ENCODE peak calls at places on chromosomes 7 and 10, in six cellular contexts. U is adrenal gland, F is body of pancreas, O is nephron progenitor cell, J is dorsolateral prefrontal cortex, I is Calu3. P is an unnamed sample.

GRCh38 chr10:11782793-11783557 is 40.2 kb upstream of the PROSER2 start:
- DNase-seq in U (no peak), F (peak), O (peak), J (no peak), I (peak), P (no peak)

GRCh38 chr10:113007821-113008220 is 57.8 kb downstream of the TCF7L2 start:
- DNase-seq in U (no peak), F (no peak), O (no peak), J (no peak), I (no peak), P (no peak)

GRCh38 chr7:134246347-134246746 is 70.4 kb downstream of the SLC35B4 start:
- DNase-seq in U (no peak), F (no peak), O (no peak), J (no peak), I (no peak), P (no peak)

GRCh38 chr10:104309980-104310978 is 28.0 kb downstream of the ITPRIP start:
- DNase-seq in U (peak), F (peak), O (no peak), J (no peak), I (no peak), P (no peak)

GRCh38 chr10:16381083-16381482 is 55.7 kb upstream of the PTER start:
- DNase-seq in U (no peak), F (no peak), O (no peak), J (no peak), I (peak), P (no peak)

GRCh38 chr7:134130124-134130523 is 3.0 kb downstream of the LRGUK start:
- DNase-seq in U (no peak), F (no peak), O (no peak), J (no peak), I (no peak), P (no peak)

GRCh38 chr7:34396437-34397064 is 261.5 kb upstream of the NPSR1 start:
- DNase-seq in U (no peak), F (no peak), O (no peak), J (no peak), I (no peak), P (no peak)

GRCh38 chr10:71836594-71836970 is 14.5 kb downstream of the PSAP start:
- DNase-seq in U (no peak), F (no peak), O (no peak), J (no peak), I (no peak), P (no peak)

GRCh38 chr10:6068422-6068821 is 6.3 kb upstream of the IL2RA start:
- DNase-seq in U (no peak), F (peak), O (no peak), J (no peak), I (no peak), P (no peak)

GRCh38 chr7:2379821-2380450 is 23.5 kb upstream of the CHST12 start:
- DNase-seq in U (no peak), F (no peak), O (no peak), J (no peak), I (no peak), P (no peak)

GRCh38 chr10:96842896-96843723 is 11.0 kb downstream of the LCOR start:
- DNase-seq in U (no peak), F (no peak), O (no peak), J (no peak), I (no peak), P (no peak)

GRCh38 chr10:118587881-118588651 is 7.4 kb downstream of the PRLHR start:
- DNase-seq in U (no peak), F (no peak), O (no peak), J (no peak), I (no peak), P (no peak)

GRCh38 chr10:43754569-43755260 is 106.0 kb upstream of the ZNF32 start:
- DNase-seq in U (no peak), F (no peak), O (no peak), J (no peak), I (no peak), P (no peak)

GRCh38 chr10:8211631-8212030 is 157.1 kb downstream of the GATA3 start:
- DNase-seq in U (no peak), F (no peak), O (no peak), J (no peak), I (no peak), P (no peak)

GRCh38 chr10:5604236-5604925 is 62.0 kb downstream of the ASB13 start:
- DNase-seq in U (no peak), F (no peak), O (no peak), J (no peak), I (no peak), P (no peak)

GRCh38 chr7:3439333-3440030 is 138.4 kb downstream of the SDK1 start:
- DNase-seq in U (no peak), F (no peak), O (no peak), J (no peak), I (peak), P (no peak)

GRCh38 chr10:72421895-72422540 is 67.3 kb upstream of the DNAJB12 start:
- DNase-seq in U (no peak), F (no peak), O (no peak), J (no peak), I (no peak), P (no peak)

GRCh38 chr10:21758239-21758638 is 224.2 kb downstream of the MLLT10 start:
- DNase-seq in U (no peak), F (no peak), O (peak), J (no peak), I (no peak), P (no peak)

GRCh38 chr7:101804642-101805401 is 12.6 kb upstream of the CUX1 start:
- DNase-seq in U (no peak), F (peak), O (no peak), J (no peak), I (peak), P (no peak)

GRCh38 chr10:113957013-113957412 is 86.7 kb upstream of the ADRB1 start:
- DNase-seq in U (no peak), F (no peak), O (no peak), J (no peak), I (no peak), P (no peak)

GRCh38 chr7:10685040-10685439 is 288.6 kb upstream of the PHF14 start:
- DNase-seq in U (no peak), F (no peak), O (no peak), J (no peak), I (peak), P (no peak)

GRCh38 chr10:69443354-69443753 is 7.9 kb upstream of the TSPAN15 start:
- DNase-seq in U (no peak), F (no peak), O (no peak), J (no peak), I (no peak), P (no peak)

GRCh38 chr10:127998517-127999144 is 91.7 kb downstream of the PTPRE start:
- DNase-seq in U (no peak), F (no peak), O (no peak), J (no peak), I (no peak), P (no peak)

GRCh38 chr10:52617346-52617745 is 155.2 kb downstream of the MBL2 start:
- DNase-seq in U (no peak), F (no peak), O (no peak), J (no peak), I (no peak), P (no peak)

GRCh38 chr7:69412331-69413146 is 185.7 kb upstream of the AUTS2 start:
- DNase-seq in U (peak), F (peak), O (no peak), J (peak), I (no peak), P (no peak)

GRCh38 chr7:115654384-115655181 is 376.0 kb downstream of the TFEC start:
- DNase-seq in U (no peak), F (no peak), O (no peak), J (no peak), I (peak), P (no peak)

GRCh38 chr7:122430710-122431109 is 126.2 kb upstream of the FEZF1 start:
- DNase-seq in U (no peak), F (no peak), O (no peak), J (no peak), I (no peak), P (no peak)

GRCh38 chr10:88672041-88672440 is 7.8 kb downstream of the LIPF start:
- DNase-seq in U (no peak), F (no peak), O (no peak), J (no peak), I (no peak), P (no peak)

GRCh38 chr10:79084012-79084971 is 15.5 kb downstream of the ZMIZ1 start:
- DNase-seq in U (peak), F (peak), O (no peak), J (no peak), I (peak), P (no peak)

GRCh38 chr7:143289421-143289820 is 1.3 kb downstream of the CASP2 start:
- DNase-seq in U (no peak), F (no peak), O (no peak), J (no peak), I (no peak), P (no peak)

GRCh38 chr7:143288836-143289235 is 685 bp downstream of the CASP2 start:
- DNase-seq in U (no peak), F (no peak), O (no peak), J (no peak), I (no peak), P (no peak)

GRCh38 chr7:143287321-143287934 is 723 bp upstream of the CASP2 start:
- DNase-seq in U (no peak), F (no peak), O (no peak), J (no peak), I (no peak), P (no peak)

GRCh38 chr7:143286522-143286890 is 1.6 kb upstream of the CASP2 start:
- DNase-seq in U (no peak), F (no peak), O (no peak), J (peak), I (no peak), P (no peak)

DNA sequence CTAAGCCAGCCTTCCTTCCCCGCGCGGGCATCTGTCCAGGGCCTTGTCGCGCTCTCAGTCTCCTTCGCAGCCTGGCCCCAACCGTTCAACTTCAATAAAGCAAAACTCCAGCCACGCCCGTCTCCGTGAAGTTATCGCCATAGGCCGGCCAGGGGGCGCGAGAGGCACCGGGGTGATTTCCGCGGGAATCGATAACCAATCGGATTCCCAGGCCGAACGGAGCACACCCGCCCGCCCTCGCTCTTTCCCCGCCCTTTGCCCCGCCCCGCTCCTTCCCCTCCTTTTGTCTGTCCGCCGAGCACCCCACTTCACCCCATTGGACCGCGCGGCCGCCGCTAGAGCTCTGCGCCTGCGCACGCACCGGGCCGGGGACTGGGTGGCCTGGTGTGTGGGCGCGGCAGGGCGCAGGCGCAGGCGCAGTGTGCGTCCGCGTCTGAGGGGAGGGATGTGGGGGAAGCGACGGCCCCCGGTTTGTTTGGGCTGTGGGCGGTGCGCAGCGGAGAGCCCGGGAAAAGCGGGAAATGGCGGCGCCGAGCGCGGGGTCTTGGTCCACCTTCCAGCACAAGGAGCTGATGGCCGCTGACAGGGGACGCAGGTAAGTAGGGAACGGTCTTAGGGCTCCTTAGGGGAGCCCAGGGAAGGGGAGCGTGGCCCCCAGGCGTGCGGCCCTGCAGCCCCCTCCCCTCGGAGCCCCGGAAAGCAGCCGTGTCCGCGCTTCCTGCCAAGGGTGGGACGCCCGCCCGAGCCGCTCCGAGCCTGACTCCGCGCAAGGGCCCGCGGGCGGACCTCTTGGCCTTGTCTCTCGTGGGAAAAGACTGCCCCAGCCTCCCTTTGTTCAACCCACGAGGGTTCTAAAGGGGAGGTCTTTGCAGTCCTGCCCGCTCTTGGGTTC is at the start of gene CASP2:
- DNase-seq in U (peak), F (peak), O (peak), J (peak), I (peak), P (peak)
- TF ChIP-seq CTCF in U (peak), F (peak), O (peak), J (peak), I (no peak), P (no peak)

DNA sequence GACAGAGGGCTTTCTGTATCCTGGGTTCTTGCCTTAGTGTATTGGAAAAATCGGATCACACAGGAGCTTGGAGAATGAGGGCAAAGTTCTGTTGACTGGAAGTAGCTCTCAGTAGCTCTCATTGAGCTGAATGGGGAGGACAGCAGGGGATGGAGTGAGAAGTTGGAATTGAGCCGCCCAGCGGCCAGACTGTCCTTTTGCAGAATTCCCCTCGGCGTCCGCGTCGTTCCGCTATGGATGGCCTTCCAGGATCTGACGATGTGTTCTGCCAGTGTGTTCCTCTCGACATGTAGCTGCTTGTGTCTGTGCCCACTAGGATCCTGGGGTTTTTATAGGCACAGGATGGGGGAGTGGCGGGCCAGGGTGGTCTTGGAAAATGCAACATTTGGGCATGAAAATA is 351.8 kb upstream of the SEMA3A start:
- DNase-seq in U (no peak), F (no peak), O (no peak), J (no peak), I (no peak), P (no peak)
- TF ChIP-seq CTCF in U (no peak), F (no peak), O (no peak), J (no peak), I (no peak), P (no peak)

DNA sequence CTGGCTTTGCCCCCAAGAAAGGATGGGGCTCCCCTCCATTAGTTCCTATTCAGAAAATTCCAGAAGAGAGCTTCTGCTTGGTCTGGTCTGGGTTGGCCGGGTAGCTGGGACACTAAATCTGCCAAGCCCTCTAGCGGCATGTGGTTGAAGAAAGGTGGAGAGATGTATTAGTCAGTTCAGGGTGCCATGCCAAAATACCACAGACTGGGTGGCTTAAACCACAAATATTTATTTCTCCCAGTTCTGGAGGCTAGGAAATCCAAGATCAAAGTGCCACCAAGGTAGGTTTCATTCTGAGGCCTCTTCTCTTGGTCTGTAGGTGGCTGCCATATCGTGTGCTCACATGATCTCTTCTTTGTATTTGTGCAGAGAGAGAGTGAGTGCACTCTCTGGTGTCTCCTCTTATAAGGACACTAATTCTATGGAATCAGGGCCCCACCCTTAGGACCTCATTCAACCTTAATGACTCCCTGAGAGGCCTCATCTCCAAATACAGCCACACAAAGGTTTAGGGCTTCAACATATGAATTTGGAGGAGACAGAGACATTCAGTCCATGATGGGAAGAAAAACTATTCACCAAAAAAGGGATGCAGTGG is 38.7 kb upstream of the MTPAP start:
- DNase-seq in U (no peak), F (no peak), O (no peak), J (no peak), I (peak), P (no peak)
- TF ChIP-seq CTCF in U (no peak), F (no peak), O (no peak), J (no peak), I (peak), P (no peak)

GRCh38 chr7:18526368-18526878 is 30.9 kb downstream of the HDAC9 start:
- DNase-seq in U (no peak), F (no peak), O (no peak), J (no peak), I (no peak), P (no peak)
- TF ChIP-seq CTCF in U (no peak), F (no peak), O (no peak), J (no peak), I (no peak), P (no peak)